ENCODE peak calls at places on chromosomes 5 and 9, in eight cellular contexts. R is effector memory CD4-positive, alpha-beta T cell; D is stimulated activated CD4-positive, alpha-beta T cell treated with anti-CD3 and anti-CD28 coated beads, Interleukin-4, amount 100 ng/mL, for 24 hours; L is HCT116; K is body of pancreas; V is foreskin fibroblast; E is NCI-H748 treated with DMSO at 0.1 percent for 48 hours; X is Peyer's patch. Z is an unnamed sample.

GRCh38 chr9:106980551-106981101 is 117.7 kb downstream of the ZNF462 start:
- DNase-seq in R (no peak), D (no peak), L (no peak), K (no peak), V (no peak), E (no peak), X (no peak), Z (no peak)

GRCh38 chr9:130627896-130628792 is 36.2 kb upstream of the PRDM12 start:
- DNase-seq in R (no peak), D (no peak), L (no peak), K (no peak), V (no peak), E (no peak), X (no peak), Z (no peak)

GRCh38 chr9:105957830-105958229 is 263.5 kb downstream of the TMEM38B start:
- DNase-seq in R (no peak), D (no peak), L (no peak), K (no peak), V (no peak), E (peak), X (no peak), Z (no peak)

GRCh38 chr5:8550921-8551320 is 682.0 kb downstream of the MTRR start:
- DNase-seq in R (no peak), D (no peak), L (no peak), K (no peak), V (no peak), E (no peak), X (no peak), Z (no peak)

GRCh38 chr5:171295299-171295698 is 13.7 kb upstream of the TLX3 start:
- DNase-seq in R (no peak), D (no peak), L (no peak), K (no peak), V (no peak), E (no peak), X (no peak), Z (no peak)

GRCh38 chr5:167945542-167946384 is 345.7 kb upstream of the WWC1 start:
- DNase-seq in R (no peak), D (no peak), L (no peak), K (no peak), V (peak), E (no peak), X (no peak), Z (no peak)

GRCh38 chr5:130109152-130109551 is 204.9 kb downstream of the CHSY3 start:
- DNase-seq in R (no peak), D (no peak), L (peak), K (no peak), V (no peak), E (peak), X (no peak), Z (no peak)

GRCh38 chr9:127418037-127418471 is 6.1 kb upstream of the ZNF79 start:
- DNase-seq in R (no peak), D (peak), L (peak), K (no peak), V (no peak), E (no peak), X (no peak), Z (no peak)

GRCh38 chr9:124297553-124297905 is 39.8 kb downstream of the NEK6 start:
- DNase-seq in R (no peak), D (no peak), L (peak), K (peak), V (peak), E (no peak), X (peak), Z (peak)

GRCh38 chr9:76617510-76618194 is 146.6 kb upstream of the PCA3 start:
- DNase-seq in R (no peak), D (no peak), L (no peak), K (no peak), V (no peak), E (no peak), X (no peak), Z (no peak)

GRCh38 chr9:88173378-88173999 is 35.2 kb upstream of the SPATA31C2 start:
- DNase-seq in R (no peak), D (peak), L (peak), K (peak), V (peak), E (peak), X (peak), Z (peak)

GRCh38 chr5:142544946-142545652 is 140.8 kb downstream of the FGF1 start:
- DNase-seq in R (no peak), D (no peak), L (no peak), K (no peak), V (no peak), E (no peak), X (no peak), Z (no peak)

GRCh38 chr5:160507181-160507811 is 85.6 kb downstream of the PTTG1 start:
- DNase-seq in R (no peak), D (peak), L (no peak), K (peak), V (peak), E (no peak), X (no peak), Z (no peak)

GRCh38 chr9:72305102-72305546 is 59.9 kb downstream of the ZFAND5 start:
- DNase-seq in R (no peak), D (peak), L (peak), K (peak), V (peak), E (no peak), X (peak), Z (peak)

GRCh38 chr5:32021771-32022170 is 152.3 kb downstream of the GOLPH3 start:
- DNase-seq in R (no peak), D (no peak), L (no peak), K (no peak), V (no peak), E (no peak), X (no peak), Z (no peak)

GRCh38 chr5:179414459-179415215 is 69.4 kb upstream of the ADAMTS2 start:
- DNase-seq in R (no peak), D (no peak), L (no peak), K (no peak), V (no peak), E (no peak), X (no peak), Z (no peak)

GRCh38 chr5:151151793-151152192 is 5.8 kb downstream of the ANXA6 start:
- DNase-seq in R (no peak), D (peak), L (no peak), K (peak), V (peak), E (no peak), X (peak), Z (no peak)

GRCh38 chr5:81717221-81717620 is 33.7 kb downstream of the SSBP2 start:
- DNase-seq in R (no peak), D (no peak), L (no peak), K (no peak), V (peak), E (no peak), X (no peak), Z (no peak)

GRCh38 chr9:4084440-4084818 is 215.4 kb downstream of the GLIS3 start:
- DNase-seq in R (no peak), D (no peak), L (no peak), K (peak), V (peak), E (no peak), X (no peak), Z (no peak)

GRCh38 chr5:164876793-164877192 is 1371.4 kb downstream of the MAT2B start:
- DNase-seq in R (no peak), D (no peak), L (no peak), K (no peak), V (no peak), E (no peak), X (no peak), Z (no peak)

GRCh38 chr5:82349651-82350050 is 71.5 kb upstream of the RPS23 start:
- DNase-seq in R (no peak), D (peak), L (no peak), K (no peak), V (no peak), E (no peak), X (no peak), Z (no peak)

GRCh38 chr5:59548807-59549357 is 344.6 kb downstream of the PDE4D start:
- DNase-seq in R (no peak), D (no peak), L (no peak), K (peak), V (no peak), E (peak), X (no peak), Z (no peak)

GRCh38 chr5:103178167-103178566 is 58.1 kb downstream of the PPIP5K2 start:
- DNase-seq in R (no peak), D (no peak), L (no peak), K (no peak), V (no peak), E (no peak), X (no peak), Z (no peak)

GRCh38 chr5:88536146-88536545 is 267.5 kb upstream of the TMEM161B start:
- DNase-seq in R (no peak), D (no peak), L (no peak), K (no peak), V (no peak), E (no peak), X (no peak), Z (no peak)

GRCh38 chr5:104733063-104733719 is 1170.6 kb upstream of the NUDT12 start:
- DNase-seq in R (no peak), D (no peak), L (no peak), K (no peak), V (no peak), E (no peak), X (no peak), Z (no peak)

GRCh38 chr9:37449877-37450632 is 15.2 kb downstream of the ZBTB5 start:
- DNase-seq in R (no peak), D (no peak), L (no peak), K (no peak), V (no peak), E (no peak), X (no peak), Z (no peak)

GRCh38 chr5:40266952-40267351 is 412.8 kb upstream of the PTGER4 start:
- DNase-seq in R (no peak), D (no peak), L (no peak), K (no peak), V (no peak), E (no peak), X (no peak), Z (no peak)